ENCODE peak calls at places on chromosomes 3 and 15, in five cellular contexts. P is mammary epithelial cell, H is K562, C is hepatocyte, X is astrocyte. W is an unnamed sample.

GRCh38 chr3:33083958-33084357 is 13.0 kb downstream of the GLB1 start:
- DNase-seq in H (no peak), P (no peak), C (no peak), X (no peak), W (no peak)

GRCh38 chr3:123037015-123037375 is 9.4 kb upstream of the SEMA5B start:
- DNase-seq in H (no peak), C (no peak), P (no peak), X (no peak), W (no peak)

GRCh38 chr15:84001655-84002054 is 233.9 kb upstream of the GOLGA6L4 start:
- DNase-seq in H (no peak), C (no peak), P (no peak), X (no peak), W (no peak)

GRCh38 chr3:52108302-52109232 is 45.7 kb downstream of the POC1A start:
- DNase-seq in P (no peak), X (no peak), H (peak), C (no peak), W (peak)

GRCh38 chr15:32733276-32733675 is 15.5 kb downstream of the GREM1 start:
- DNase-seq in H (no peak), X (peak), C (no peak), P (no peak), W (peak)

GRCh38 chr15:43215961-43216360 is 4.9 kb downstream of the EPB42 start:
- DNase-seq in P (peak), H (no peak), C (no peak), X (no peak), W (peak)

GRCh38 chr3:61571516-61572336 is 10.4 kb downstream of the PTPRG start:
- DNase-seq in C (no peak), X (peak), H (no peak), P (no peak), W (peak)

GRCh38 chr15:31268108-31268501 is 58.5 kb upstream of the KLF13 start:
- DNase-seq in P (no peak), H (no peak), X (no peak), C (no peak), W (no peak)

GRCh38 chr15:27353837-27354236 is 382.9 kb downstream of the GABRG3 start:
- DNase-seq in X (peak), P (no peak), H (no peak), C (peak), W (peak)

GRCh38 chr3:106797461-106797860 is 579.8 kb upstream of the CCDC54 start:
- DNase-seq in X (no peak), P (no peak), H (no peak), C (no peak), W (no peak)

GRCh38 chr15:45114751-45115085 is 592 bp downstream of the DUOXA2 start:
- DNase-seq in X (no peak), C (no peak), H (no peak), P (no peak), W (no peak)

GRCh38 chr3:181694805-181695660 is 16.7 kb upstream of the SOX2 start:
- DNase-seq in H (no peak), X (peak), P (no peak), C (peak), W (peak)

GRCh38 chr15:65595960-65596359 is 15.0 kb downstream of the INTS14 start:
- DNase-seq in C (no peak), H (peak), P (no peak), X (no peak), W (no peak)

GRCh38 chr15:63372018-63372705 is 9.5 kb downstream of the CA12 start:
- DNase-seq in X (peak), P (peak), C (peak), H (peak), W (peak)

GRCh38 chr3:123153821-123154323 is 47.9 kb upstream of the SEC22A start:
- DNase-seq in C (no peak), P (no peak), X (no peak), H (no peak), W (no peak)

DNA sequence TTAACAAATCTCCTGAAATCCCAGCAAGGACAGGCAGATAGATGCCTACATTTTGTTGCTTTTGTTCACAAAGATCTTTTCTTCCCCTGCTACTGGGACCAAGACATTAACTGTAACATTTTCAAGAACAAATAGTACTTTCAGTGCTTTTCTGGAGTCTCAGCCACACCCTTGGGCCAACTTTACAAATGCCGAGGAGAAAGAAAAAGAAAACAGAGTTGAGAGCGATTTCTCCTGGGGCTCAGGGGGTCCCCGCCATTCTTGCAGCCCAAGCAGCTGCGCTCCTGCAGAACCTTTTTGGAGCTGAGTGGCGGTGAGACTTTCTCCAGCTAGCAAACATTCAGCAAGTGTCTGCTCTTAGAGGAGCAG is 18.8 kb downstream of the EID1 start:
- DNase-seq in P (no peak), C (no peak), H (no peak), X (no peak), W (no peak)
- H3K4me3 ChIP-seq in P (peak), C (no peak), H (peak), X (peak), W (peak)

GRCh38 chr3:139935071-139935865 is at the start of gene CLSTN2:
- DNase-seq in X (peak), H (no peak), P (peak), C (peak), W (peak)
- TF ChIP-seq EZH2 in X (peak), H (no peak), P (no peak), C (peak), W (peak)

GRCh38 chr15:89489376-89489775 is 7.0 kb downstream of the RHCG start:
- DNase-seq in C (no peak), X (no peak), P (no peak), H (no peak), W (no peak)

GRCh38 chr15:89490550-89491315 is 5.7 kb downstream of the RHCG start:
- DNase-seq in H (no peak), C (no peak), P (no peak), X (no peak), W (no peak)

GRCh38 chr15:89490081-89490480 is 6.3 kb downstream of the RHCG start:
- DNase-seq in H (no peak), X (no peak), C (no peak), P (no peak), W (no peak)

GRCh38 chr15:89483079-89483478 is 13.3 kb downstream of the RHCG start:
- DNase-seq in C (no peak), X (no peak), H (no peak), P (no peak), W (no peak)

GRCh38 chr15:89486726-89487050 is 9.7 kb downstream of the RHCG start:
- DNase-seq in H (peak), P (peak), C (no peak), X (no peak), W (no peak)
- H2AFZ ChIP-seq in H (no peak), P (no peak), C (no peak), X (no peak), W (no peak)

DNA sequence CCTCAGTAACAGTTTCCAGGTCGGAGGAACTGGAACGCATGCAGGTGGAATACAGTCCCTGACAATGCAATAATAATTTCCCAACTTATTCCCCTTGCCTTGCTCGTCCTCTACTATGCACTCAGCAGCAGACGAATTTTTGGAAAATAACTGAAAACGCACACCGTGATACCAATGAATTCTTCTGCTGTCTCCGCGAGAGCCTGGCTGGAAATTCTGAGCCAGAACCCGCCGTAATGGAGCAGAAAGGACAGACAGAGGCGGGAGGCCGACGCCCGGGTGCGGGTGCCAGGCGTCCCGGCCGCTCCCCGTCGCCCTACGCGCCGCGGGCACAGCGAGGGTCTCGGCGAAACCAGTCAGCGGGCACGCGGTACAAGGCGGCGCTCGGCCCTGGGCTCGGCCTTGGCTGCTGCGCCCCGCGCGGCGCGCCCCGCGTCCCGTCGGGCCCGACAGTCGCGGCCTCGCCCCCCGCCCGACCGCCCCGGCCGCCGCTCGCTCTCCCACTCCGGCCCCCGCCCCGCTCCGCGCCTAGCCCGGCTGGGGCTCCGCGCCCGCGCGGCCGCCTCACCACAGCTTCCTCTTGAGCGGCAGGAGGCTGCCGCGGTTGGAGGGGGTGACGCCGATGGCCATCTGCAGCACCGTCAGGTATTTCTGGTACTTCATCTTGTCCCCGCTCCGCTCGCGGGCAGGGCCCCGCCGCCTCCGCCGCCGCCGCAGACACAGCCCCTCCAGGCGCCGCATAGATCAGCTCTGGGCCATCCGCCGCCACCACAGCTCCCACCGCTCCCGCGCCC is 114.5 kb upstream of the GOLGA8J start:
- DNase-seq in P (peak), X (peak), H (no peak), C (peak), W (peak)
- H3K4me3 ChIP-seq in P (peak), X (peak), H (no peak), C (peak), W (peak)

GRCh38 chr3:45793482-45794176 is 2.7 kb downstream of the SLC6A20 start:
- DNase-seq in P (peak), C (no peak), X (no peak), H (no peak), W (no peak)

GRCh38 chr3:45795882-45796765 is at the start of gene SLC6A20:
- DNase-seq in H (no peak), X (no peak), P (no peak), C (peak), W (no peak)

GRCh38 chr3:45796902-45797637 is 734 bp upstream of the SLC6A20 start:
- DNase-seq in X (no peak), H (no peak), P (no peak), C (no peak), W (no peak)

GRCh38 chr3:45794177-45794560 is 2.2 kb downstream of the SLC6A20 start:
- DNase-seq in H (no peak), P (no peak), C (no peak), X (no peak), W (no peak)

DNA sequence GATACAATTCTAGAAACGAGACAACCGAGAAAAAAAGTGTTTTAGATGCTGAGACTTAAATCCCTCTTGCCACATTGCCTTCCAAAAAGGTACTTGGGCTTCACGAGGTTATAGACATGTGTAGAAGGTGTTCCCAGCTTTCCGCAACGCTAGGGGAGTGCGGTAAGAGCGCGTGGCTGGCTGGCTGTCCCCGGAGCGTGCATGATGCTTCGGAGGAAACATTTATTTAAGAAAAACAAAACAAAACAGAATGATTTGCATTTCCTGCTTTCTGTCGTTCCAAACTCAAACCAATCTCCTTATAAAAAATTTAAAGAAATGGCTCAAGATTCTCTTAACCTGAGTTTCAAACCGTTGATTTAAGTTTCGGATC is 841 bp downstream of the SLC6A20 start:
- DNase-seq in H (no peak), C (no peak), X (peak), P (no peak), W (peak)
- TF ChIP-seq EZH2 in H (no peak), C (peak), X (no peak), P (no peak), W (no peak)